ENCODE peak calls at places on chromosomes 2 and 18, in nine cellular contexts. One of them, this sample, is unnamed.

GRCh38 chr2:54106631-54107454 is 8.6 kb upstream of the ACYP2 start:
- DNase-seq in cardiac muscle cell: peak
- DNase-seq in WERI-Rb-1: peak
- DNase-seq in OCI-LY7: peak
- DNase-seq in PC-3: peak
- DNase-seq in prostate gland: no peak
- DNase-seq in fibroblast of lung: peak
- DNase-seq in upper lobe of right lung: no peak
- DNase-seq in HCT116: peak
- DNase-seq in this sample: no peak

GRCh38 chr2:94977826-94978225 is 47.7 kb upstream of the MAL start:
- DNase-seq in cardiac muscle cell: no peak
- DNase-seq in WERI-Rb-1: no peak
- DNase-seq in OCI-LY7: no peak
- DNase-seq in PC-3: no peak
- DNase-seq in prostate gland: no peak
- DNase-seq in fibroblast of lung: no peak
- DNase-seq in upper lobe of right lung: no peak
- DNase-seq in HCT116: no peak
- DNase-seq in this sample: no peak

GRCh38 chr2:187174582-187174981 is 273.5 kb downstream of the CALCRL start:
- DNase-seq in cardiac muscle cell: peak
- DNase-seq in WERI-Rb-1: no peak
- DNase-seq in OCI-LY7: peak
- DNase-seq in PC-3: peak
- DNase-seq in prostate gland: no peak
- DNase-seq in fibroblast of lung: no peak
- DNase-seq in upper lobe of right lung: no peak
- DNase-seq in HCT116: no peak
- DNase-seq in this sample: no peak

GRCh38 chr2:113117594-113118262 is 9.7 kb upstream of the IL1RN start:
- DNase-seq in cardiac muscle cell: peak
- DNase-seq in WERI-Rb-1: no peak
- DNase-seq in OCI-LY7: no peak
- DNase-seq in PC-3: peak
- DNase-seq in prostate gland: peak
- DNase-seq in fibroblast of lung: peak
- DNase-seq in upper lobe of right lung: no peak
- DNase-seq in HCT116: no peak
- DNase-seq in this sample: peak

GRCh38 chr2:27703638-27704341 is 40.1 kb downstream of the SLC4A1AP start:
- DNase-seq in cardiac muscle cell: peak
- DNase-seq in WERI-Rb-1: peak
- DNase-seq in OCI-LY7: peak
- DNase-seq in PC-3: peak
- DNase-seq in prostate gland: peak
- DNase-seq in fibroblast of lung: peak
- DNase-seq in upper lobe of right lung: peak
- DNase-seq in HCT116: peak
- DNase-seq in this sample: peak

GRCh38 chr2:177242136-177242987 is 22.2 kb downstream of the NFE2L2 start:
- DNase-seq in cardiac muscle cell: peak
- DNase-seq in WERI-Rb-1: no peak
- DNase-seq in OCI-LY7: no peak
- DNase-seq in PC-3: peak
- DNase-seq in prostate gland: peak
- DNase-seq in fibroblast of lung: peak
- DNase-seq in upper lobe of right lung: no peak
- DNase-seq in HCT116: peak
- DNase-seq in this sample: no peak

GRCh38 chr2:121777699-121778058 is 22.2 kb downstream of the TSN start:
- DNase-seq in cardiac muscle cell: peak
- DNase-seq in WERI-Rb-1: no peak
- DNase-seq in OCI-LY7: no peak
- DNase-seq in PC-3: peak
- DNase-seq in prostate gland: no peak
- DNase-seq in fibroblast of lung: peak
- DNase-seq in upper lobe of right lung: no peak
- DNase-seq in HCT116: no peak
- DNase-seq in this sample: no peak

GRCh38 chr2:99821039-99821438 is 321.4 kb downstream of the AFF3 start:
- DNase-seq in cardiac muscle cell: peak
- DNase-seq in WERI-Rb-1: no peak
- DNase-seq in OCI-LY7: peak
- DNase-seq in PC-3: peak
- DNase-seq in prostate gland: no peak
- DNase-seq in fibroblast of lung: no peak
- DNase-seq in upper lobe of right lung: no peak
- DNase-seq in HCT116: peak
- DNase-seq in this sample: no peak

GRCh38 chr2:28649481-28650260 is 102.0 kb upstream of the PPP1CB start:
- DNase-seq in cardiac muscle cell: no peak
- DNase-seq in WERI-Rb-1: no peak
- DNase-seq in OCI-LY7: no peak
- DNase-seq in PC-3: peak
- DNase-seq in prostate gland: no peak
- DNase-seq in fibroblast of lung: no peak
- DNase-seq in upper lobe of right lung: no peak
- DNase-seq in HCT116: peak
- DNase-seq in this sample: no peak

GRCh38 chr18:63377275-63377980 is 10.4 kb upstream of the KDSR start:
- DNase-seq in cardiac muscle cell: no peak
- DNase-seq in WERI-Rb-1: no peak
- DNase-seq in OCI-LY7: no peak
- DNase-seq in PC-3: no peak
- DNase-seq in prostate gland: no peak
- DNase-seq in fibroblast of lung: no peak
- DNase-seq in upper lobe of right lung: no peak
- DNase-seq in HCT116: no peak
- DNase-seq in this sample: no peak

GRCh38 chr2:127173073-127173472 is 47.0 kb downstream of the CYP27C1 start:
- DNase-seq in cardiac muscle cell: peak
- DNase-seq in WERI-Rb-1: no peak
- DNase-seq in OCI-LY7: no peak
- DNase-seq in PC-3: peak
- DNase-seq in prostate gland: no peak
- DNase-seq in fibroblast of lung: peak
- DNase-seq in upper lobe of right lung: no peak
- DNase-seq in HCT116: no peak
- DNase-seq in this sample: no peak

GRCh38 chr2:127175821-127176354 is 44.2 kb downstream of the CYP27C1 start:
- DNase-seq in cardiac muscle cell: peak
- DNase-seq in WERI-Rb-1: no peak
- DNase-seq in OCI-LY7: no peak
- DNase-seq in PC-3: no peak
- DNase-seq in prostate gland: peak
- DNase-seq in fibroblast of lung: no peak
- DNase-seq in upper lobe of right lung: no peak
- DNase-seq in HCT116: no peak
- DNase-seq in this sample: peak

GRCh38 chr2:127174977-127175376 is 45.1 kb downstream of the CYP27C1 start:
- DNase-seq in cardiac muscle cell: peak
- DNase-seq in WERI-Rb-1: peak
- DNase-seq in OCI-LY7: no peak
- DNase-seq in PC-3: no peak
- DNase-seq in prostate gland: no peak
- DNase-seq in fibroblast of lung: no peak
- DNase-seq in upper lobe of right lung: no peak
- DNase-seq in HCT116: no peak
- DNase-seq in this sample: peak

GRCh38 chr2:127175406-127175805 is 44.7 kb downstream of the CYP27C1 start:
- DNase-seq in cardiac muscle cell: peak
- DNase-seq in WERI-Rb-1: no peak
- DNase-seq in OCI-LY7: no peak
- DNase-seq in PC-3: peak
- DNase-seq in prostate gland: no peak
- DNase-seq in fibroblast of lung: peak
- DNase-seq in upper lobe of right lung: no peak
- DNase-seq in HCT116: no peak
- DNase-seq in this sample: peak

GRCh38 chr2:127174176-127174575 is 45.9 kb downstream of the CYP27C1 start:
- DNase-seq in cardiac muscle cell: peak
- DNase-seq in WERI-Rb-1: peak
- DNase-seq in OCI-LY7: no peak
- DNase-seq in PC-3: peak
- DNase-seq in prostate gland: no peak
- DNase-seq in fibroblast of lung: peak
- DNase-seq in upper lobe of right lung: no peak
- DNase-seq in HCT116: no peak
- DNase-seq in this sample: no peak
- TF ChIP-seq CTCF in cardiac muscle cell: peak
- TF ChIP-seq CTCF in WERI-Rb-1: peak
- TF ChIP-seq CTCF in OCI-LY7: peak
- TF ChIP-seq CTCF in PC-3: peak
- TF ChIP-seq CTCF in prostate gland: no peak
- TF ChIP-seq CTCF in fibroblast of lung: peak
- TF ChIP-seq CTCF in upper lobe of right lung: peak
- TF ChIP-seq CTCF in HCT116: peak
- TF ChIP-seq CTCF in this sample: peak

GRCh38 chr2:3652896-3653625 is 4.9 kb upstream of the ALLC start:
- DNase-seq in cardiac muscle cell: no peak
- DNase-seq in WERI-Rb-1: peak
- DNase-seq in OCI-LY7: no peak
- DNase-seq in PC-3: no peak
- DNase-seq in prostate gland: no peak
- DNase-seq in fibroblast of lung: no peak
- DNase-seq in upper lobe of right lung: no peak
- DNase-seq in HCT116: no peak
- DNase-seq in this sample: no peak

GRCh38 chr2:3650140-3650944 is 7.7 kb upstream of the ALLC start:
- DNase-seq in cardiac muscle cell: no peak
- DNase-seq in WERI-Rb-1: no peak
- DNase-seq in OCI-LY7: no peak
- DNase-seq in PC-3: no peak
- DNase-seq in prostate gland: no peak
- DNase-seq in fibroblast of lung: no peak
- DNase-seq in upper lobe of right lung: no peak
- DNase-seq in HCT116: no peak
- DNase-seq in this sample: no peak

GRCh38 chr2:3654031-3654430 is 4.0 kb upstream of the ALLC start:
- DNase-seq in cardiac muscle cell: no peak
- DNase-seq in WERI-Rb-1: peak
- DNase-seq in OCI-LY7: no peak
- DNase-seq in PC-3: no peak
- DNase-seq in prostate gland: no peak
- DNase-seq in fibroblast of lung: no peak
- DNase-seq in upper lobe of right lung: no peak
- DNase-seq in HCT116: no peak
- DNase-seq in this sample: no peak

GRCh38 chr2:3649581-3649980 is 8.4 kb upstream of the ALLC start:
- DNase-seq in cardiac muscle cell: no peak
- DNase-seq in WERI-Rb-1: no peak
- DNase-seq in OCI-LY7: no peak
- DNase-seq in PC-3: no peak
- DNase-seq in prostate gland: no peak
- DNase-seq in fibroblast of lung: no peak
- DNase-seq in upper lobe of right lung: peak
- DNase-seq in HCT116: no peak
- DNase-seq in this sample: no peak

DNA sequence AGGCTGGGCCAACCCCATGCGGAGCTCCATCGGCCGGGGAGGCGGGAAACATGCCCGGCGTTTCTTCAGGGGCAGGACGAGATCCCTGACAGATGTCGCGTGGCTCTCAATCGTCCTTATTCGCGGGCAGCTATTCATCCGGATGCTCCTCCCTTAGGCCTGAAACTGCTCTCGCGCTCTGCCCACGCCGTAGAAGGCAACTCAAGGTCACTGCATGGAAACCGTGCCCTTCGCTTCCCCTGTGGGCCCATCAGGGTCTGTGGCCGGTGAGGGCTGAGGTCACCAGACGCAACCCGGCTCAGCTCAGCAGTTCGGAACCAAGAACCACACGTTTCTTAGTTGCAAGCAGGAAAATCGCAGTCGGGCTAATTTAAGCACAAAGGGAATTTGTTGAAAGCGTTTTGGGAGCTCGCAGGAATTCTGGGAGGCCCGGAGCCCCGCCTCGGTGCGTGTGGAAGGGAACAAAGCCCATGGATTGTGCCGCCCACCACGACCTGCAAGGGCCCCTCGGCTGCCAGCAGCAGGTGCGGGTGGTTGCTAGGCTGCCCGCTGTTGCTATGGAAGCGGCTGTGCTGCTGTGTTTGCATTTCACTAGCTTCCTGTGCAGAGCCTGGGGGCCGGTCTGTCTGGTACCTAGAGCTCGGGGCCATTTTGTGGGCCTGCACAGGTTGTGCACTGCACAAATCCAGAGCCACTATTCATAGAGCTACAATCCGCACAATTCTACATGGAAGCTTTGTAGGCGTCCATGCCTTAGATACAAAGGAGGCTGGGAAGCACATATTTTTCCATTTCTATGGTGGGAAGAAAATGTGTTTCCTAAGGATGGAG is 6.1 kb upstream of the ALLC start:
- DNase-seq in cardiac muscle cell: peak
- DNase-seq in WERI-Rb-1: peak
- DNase-seq in OCI-LY7: peak
- DNase-seq in PC-3: peak
- DNase-seq in prostate gland: peak
- DNase-seq in fibroblast of lung: peak
- DNase-seq in upper lobe of right lung: no peak
- DNase-seq in HCT116: no peak
- DNase-seq in this sample: peak
- H3K27ac ChIP-seq in cardiac muscle cell: no peak
- H3K27ac ChIP-seq in WERI-Rb-1: peak
- H3K27ac ChIP-seq in OCI-LY7: peak
- H3K27ac ChIP-seq in PC-3: no peak
- H3K27ac ChIP-seq in prostate gland: no peak
- H3K27ac ChIP-seq in fibroblast of lung: peak
- H3K27ac ChIP-seq in upper lobe of right lung: peak
- H3K27ac ChIP-seq in HCT116: no peak
- H3K27ac ChIP-seq in this sample: peak

GRCh38 chr2:70541481-70542020 is 12.1 kb downstream of the TGFA start:
- DNase-seq in cardiac muscle cell: no peak
- DNase-seq in WERI-Rb-1: no peak
- DNase-seq in OCI-LY7: no peak
- DNase-seq in PC-3: peak
- DNase-seq in prostate gland: no peak
- DNase-seq in fibroblast of lung: peak
- DNase-seq in upper lobe of right lung: no peak
- DNase-seq in HCT116: no peak
- DNase-seq in this sample: no peak
- TF ChIP-seq CTCF in cardiac muscle cell: no peak
- TF ChIP-seq CTCF in WERI-Rb-1: no peak
- TF ChIP-seq CTCF in OCI-LY7: no peak
- TF ChIP-seq CTCF in PC-3: no peak
- TF ChIP-seq CTCF in prostate gland: no peak
- TF ChIP-seq CTCF in fibroblast of lung: no peak
- TF ChIP-seq CTCF in upper lobe of right lung: no peak
- TF ChIP-seq CTCF in HCT116: no peak
- TF ChIP-seq CTCF in this sample: no peak

DNA sequence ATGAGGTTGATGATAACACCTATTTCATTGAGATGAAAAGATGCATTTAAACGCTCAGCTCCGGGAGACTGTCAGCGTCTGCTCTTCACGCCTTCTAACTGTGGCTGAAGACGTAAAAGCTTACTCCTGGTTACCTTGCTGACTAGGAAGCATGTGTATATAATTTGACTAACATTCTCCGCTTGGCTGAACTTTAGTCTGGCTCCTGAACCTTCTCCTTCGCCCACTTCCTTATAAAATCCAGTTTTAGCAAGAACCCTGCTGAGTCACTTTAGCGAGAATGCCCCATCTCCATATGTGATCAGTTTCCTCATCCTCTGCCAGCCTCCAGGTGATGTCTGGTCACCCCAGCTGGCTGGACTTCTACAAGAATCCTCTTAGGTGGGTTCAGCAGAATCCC is 12.7 kb upstream of the CREG2 start:
- DNase-seq in cardiac muscle cell: no peak
- DNase-seq in WERI-Rb-1: no peak
- DNase-seq in OCI-LY7: no peak
- DNase-seq in PC-3: peak
- DNase-seq in prostate gland: no peak
- DNase-seq in fibroblast of lung: peak
- DNase-seq in upper lobe of right lung: no peak
- DNase-seq in HCT116: no peak
- DNase-seq in this sample: no peak
- H3K27ac ChIP-seq in cardiac muscle cell: no peak
- H3K27ac ChIP-seq in WERI-Rb-1: no peak
- H3K27ac ChIP-seq in OCI-LY7: no peak
- H3K27ac ChIP-seq in PC-3: peak
- H3K27ac ChIP-seq in prostate gland: no peak
- H3K27ac ChIP-seq in fibroblast of lung: no peak
- H3K27ac ChIP-seq in upper lobe of right lung: no peak
- H3K27ac ChIP-seq in HCT116: no peak
- H3K27ac ChIP-seq in this sample: no peak

This sample was measured in kidney.